ENCODE peak calls at places on chromosome 18, in six cellular contexts. Z is PC-3, O is heart left ventricle, L is endothelial cell, B is tibial nerve, T is psoas muscle. I is an unnamed sample.

GRCh38 chr18:67265464-67266245 is 250.9 kb downstream of the DSEL start:
- DNase-seq in Z (peak), O (no peak), L (no peak), B (no peak), T (no peak), I (no peak)

GRCh38 chr18:47983946-47984345 is 53.5 kb upstream of the SMAD2 start:
- DNase-seq in Z (no peak), O (no peak), L (no peak), B (no peak), T (no peak), I (no peak)

GRCh38 chr18:63234432-63234831 is 85.1 kb downstream of the BCL2 start:
- DNase-seq in Z (no peak), O (no peak), L (no peak), B (no peak), T (no peak), I (no peak)

GRCh38 chr18:23890589-23890988 is 124.0 kb upstream of the TTC39C start:
- DNase-seq in Z (peak), O (no peak), L (no peak), B (no peak), T (no peak), I (no peak)

GRCh38 chr18:10009321-10010144 is 95.7 kb downstream of the VAPA start:
- DNase-seq in Z (no peak), O (no peak), L (no peak), B (no peak), T (no peak), I (no peak)

GRCh38 chr18:68435581-68435980 is 279.3 kb downstream of the TMX3 start:
- DNase-seq in Z (no peak), O (no peak), L (no peak), B (no peak), T (no peak), I (no peak)

GRCh38 chr18:23357992-23358594 is 95.0 kb upstream of the RIOK3 start:
- DNase-seq in Z (no peak), O (peak), L (no peak), B (peak), T (peak), I (no peak)

GRCh38 chr18:5693637-5694175 is 149.9 kb upstream of the EPB41L3 start:
- DNase-seq in Z (no peak), O (no peak), L (no peak), B (no peak), T (no peak), I (no peak)

GRCh38 chr18:36086186-36086585 is 18.8 kb upstream of the RPRD1A start:
- DNase-seq in Z (no peak), O (no peak), L (no peak), B (no peak), T (no peak), I (no peak)

GRCh38 chr18:12239426-12239825 is 14.7 kb upstream of the CIDEA start:
- DNase-seq in Z (no peak), O (no peak), L (no peak), B (no peak), T (no peak), I (no peak)

GRCh38 chr18:36519358-36519757 is 221.8 kb downstream of the FHOD3 start:
- DNase-seq in Z (peak), O (no peak), L (no peak), B (no peak), T (no peak), I (no peak)

GRCh38 chr18:11002277-11002676 is 147.1 kb downstream of the PIEZO2 start:
- DNase-seq in Z (no peak), O (no peak), L (no peak), B (no peak), T (no peak), I (no peak)

GRCh38 chr18:12283256-12283655 is 24.8 kb upstream of the TUBB6 start:
- DNase-seq in Z (peak), O (no peak), L (peak), B (no peak), T (no peak), I (no peak)

GRCh38 chr18:26215247-26215970 is 10.8 kb upstream of the TAF4B start:
- DNase-seq in Z (no peak), O (no peak), L (no peak), B (no peak), T (no peak), I (no peak)

GRCh38 chr18:51278045-51278649 is 80.7 kb upstream of the MEX3C start:
- DNase-seq in Z (peak), O (no peak), L (peak), B (no peak), T (no peak), I (no peak)

DNA sequence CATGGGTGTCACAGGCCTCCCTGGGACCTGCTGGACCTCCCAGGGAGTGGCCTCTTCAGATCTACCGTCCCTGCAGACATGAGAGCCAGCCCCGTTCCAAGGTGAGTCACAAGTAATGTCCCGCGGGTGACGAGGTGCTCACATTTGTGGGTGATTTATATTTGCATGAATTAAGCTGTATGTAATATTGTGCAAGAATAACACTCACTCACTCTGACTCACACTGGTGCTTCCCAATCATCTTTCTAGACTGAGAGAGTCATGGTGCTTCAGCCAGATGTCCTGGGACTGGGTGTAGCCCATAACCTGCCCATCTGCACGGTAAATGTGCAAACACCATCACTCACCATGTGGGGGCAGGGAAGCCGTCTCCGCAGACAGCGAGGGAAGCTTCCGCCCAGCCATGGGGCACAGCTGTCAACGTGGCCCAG is 347.5 kb upstream of the SALL3 start:
- DNase-seq in Z (peak), O (no peak), L (no peak), B (no peak), T (no peak), I (no peak)
- TF ChIP-seq CTCF in Z (no peak), O (no peak), L (no peak), B (no peak), T (no peak), I (no peak)

GRCh38 chr18:39463986-39464385 is 1898.4 kb upstream of the CELF4 start:
- DNase-seq in Z (no peak), O (no peak), L (no peak), B (no peak), T (no peak), I (no peak)
- TF ChIP-seq CTCF in Z (no peak), O (no peak), L (no peak), B (no peak), T (no peak), I (no peak)

GRCh38 chr18:62030091-62030985 is 137.5 kb upstream of the RNF152 start:
- DNase-seq in Z (no peak), O (no peak), L (no peak), B (no peak), T (no peak), I (no peak)
- TF ChIP-seq CTCF in Z (no peak), O (no peak), L (no peak), B (no peak), T (no peak), I (no peak)

DNA sequence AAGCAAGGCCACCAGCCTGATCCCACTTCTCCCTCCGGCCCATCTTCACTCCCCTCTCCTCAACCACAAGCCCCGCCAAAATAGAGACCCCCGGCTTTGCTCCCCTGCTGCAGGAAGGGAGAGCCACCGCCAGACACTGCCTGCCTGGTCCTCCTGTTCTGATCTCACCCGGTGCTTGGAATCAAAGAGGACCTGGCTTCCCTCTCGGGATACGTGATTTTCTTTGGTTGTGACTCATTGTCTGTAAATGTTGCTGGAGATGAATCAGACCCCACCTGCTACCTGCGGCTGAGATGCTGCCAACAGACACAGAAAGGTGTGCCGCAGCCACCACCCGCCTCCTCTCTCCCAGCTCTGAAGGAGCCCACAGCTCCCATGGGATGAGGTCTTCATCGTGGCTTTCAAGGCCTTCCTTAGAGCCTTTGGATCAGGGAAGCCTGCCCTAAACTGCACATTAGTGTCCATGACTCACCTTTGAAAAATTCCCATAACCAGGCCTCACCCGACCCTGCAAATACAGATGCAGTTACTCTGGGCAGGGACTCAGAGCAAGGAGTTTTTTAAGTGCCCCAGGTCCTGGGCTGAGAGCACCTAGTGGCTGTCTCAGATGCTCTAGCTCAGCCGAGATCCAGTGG is 79.4 kb upstream of the ZNF532 start:
- DNase-seq in Z (peak), O (no peak), L (no peak), B (no peak), T (no peak), I (no peak)
- TF ChIP-seq CTCF in Z (peak), O (no peak), L (no peak), B (no peak), T (no peak), I (peak)

GRCh38 chr18:56298935-56299334 is 339.5 kb downstream of the TXNL1 start:
- DNase-seq in Z (peak), O (no peak), L (no peak), B (no peak), T (no peak), I (no peak)
- TF ChIP-seq CTCF in Z (peak), O (peak), L (no peak), B (no peak), T (no peak), I (peak)

GRCh38 chr18:73975266-73975665 is 172.4 kb downstream of the FBXO15 start:
- DNase-seq in Z (no peak), O (no peak), L (no peak), B (no peak), T (no peak), I (no peak)
- TF ChIP-seq CTCF in Z (no peak), O (no peak), L (no peak), B (no peak), T (no peak), I (no peak)

GRCh38 chr18:3935316-3935715 is 485.3 kb downstream of the TGIF1 start:
- DNase-seq in Z (no peak), O (no peak), L (no peak), B (no peak), T (no peak), I (no peak)
- TF ChIP-seq CTCF in Z (no peak), O (no peak), L (no peak), B (no peak), T (no peak), I (no peak)

GRCh38 chr18:59068672-59069071 is 71.0 kb upstream of the SEC11C start:
- DNase-seq in Z (no peak), O (no peak), L (no peak), B (no peak), T (no peak), I (no peak)

GRCh38 chr18:59070181-59070912 is 69.3 kb upstream of the SEC11C start:
- DNase-seq in Z (peak), O (peak), L (peak), B (peak), T (peak), I (peak)

GRCh38 chr18:59063912-59064311 is 75.8 kb upstream of the SEC11C start:
- DNase-seq in Z (no peak), O (no peak), L (no peak), B (no peak), T (no peak), I (no peak)

GRCh38 chr18:59065684-59066083 is 74.0 kb upstream of the SEC11C start:
- DNase-seq in Z (peak), O (no peak), L (no peak), B (no peak), T (no peak), I (no peak)

GRCh38 chr18:59067873-59068272 is 71.8 kb upstream of the SEC11C start:
- DNase-seq in Z (peak), O (no peak), L (peak), B (peak), T (no peak), I (no peak)
- TF ChIP-seq CTCF in Z (peak), O (peak), L (peak), B (peak), T (peak), I (peak)